ENCODE peak calls at places on chromosomes 11 and 22, in seven cellular contexts. C is kidney epithelial cell; N is nephron progenitor cell; H is heart right ventricle; K is GM20000; M is stimulated activated CD8-positive, alpha-beta memory T cell treated with anti-CD3 and anti-CD28 coated beads, Interleukin-7, amount 100 ng/mL, for 1 hour; B is stimulated activated naive CD4-positive, alpha-beta T cell. Q is an unnamed sample.

GRCh38 chr22:43269325-43270040 is 73.7 kb downstream of the SCUBE1 start:
- DNase-seq in M (no peak), H (no peak), C (no peak), K (no peak), B (no peak), N (peak; percentile 41), Q (no peak)

GRCh38 chr11:30435488-30435887 is 112.6 kb downstream of the ARL14EP start:
- DNase-seq in C (no peak), M (no peak), N (no peak), K (no peak), H (no peak), B (no peak), Q (no peak)

GRCh38 chr22:48567213-48567975 is 1260.3 kb downstream of the BRD1 start:
- DNase-seq in C (no peak), B (no peak), H (no peak), N (no peak), M (no peak), K (no peak), Q (no peak)

GRCh38 chr11:32426819-32427615 is 8.3 kb downstream of the WT1 start:
- DNase-seq in K (peak; percentile 18), B (no peak), M (no peak), C (no peak), H (peak; percentile 87), N (peak; percentile 63), Q (no peak)

GRCh38 chr11:131430466-131431176 is 60.2 kb downstream of the NTM start:
- DNase-seq in H (no peak), B (no peak), C (no peak), N (no peak), M (no peak), K (no peak), Q (no peak)

GRCh38 chr11:27926981-27927481 is 180.9 kb downstream of the KIF18A start:
- DNase-seq in N (no peak), C (peak; percentile 72), H (no peak), B (no peak), M (no peak), K (no peak), Q (peak; percentile 99)

GRCh38 chr11:64428685-64429084 is 69.7 kb downstream of the RPS6KA4 start:
- DNase-seq in N (peak; percentile 27), B (no peak), M (no peak), C (no peak), H (no peak), K (no peak), Q (no peak)

GRCh38 chr11:13216019-13217006 is 61.3 kb upstream of the BMAL1 start:
- DNase-seq in K (no peak), N (no peak), H (no peak), C (peak; percentile 97), B (no peak), M (no peak), Q (peak; percentile 99)

GRCh38 chr11:116207349-116207748 is 565.4 kb downstream of the BUD13 start:
- DNase-seq in B (no peak), H (no peak), M (no peak), C (no peak), K (no peak), N (no peak), Q (no peak)

GRCh38 chr22:30420401-30421178 is 5.0 kb upstream of the MTFP1 start:
- DNase-seq in B (no peak), K (no peak), N (no peak), M (no peak), H (no peak), C (peak; percentile 55), Q (peak; percentile 88)

GRCh38 chr11:7246179-7246578 is 5.5 kb upstream of the SYT9 start:
- DNase-seq in N (no peak), M (no peak), K (no peak), C (no peak), H (no peak), B (no peak), Q (no peak)

GRCh38 chr11:44138980-44139379 is 43.5 kb downstream of the EXT2 start:
- DNase-seq in C (no peak), M (no peak), B (no peak), N (no peak), H (no peak), K (no peak), Q (peak; percentile 28)

GRCh38 chr22:42926034-42926433 is 69.0 kb upstream of the ARFGAP3 start:
- DNase-seq in M (no peak), C (no peak), K (no peak), N (no peak), H (no peak), B (no peak), Q (peak; percentile 32)

GRCh38 chr11:75223954-75224643 is 16.5 kb upstream of the TPBGL start:
- DNase-seq in B (no peak), C (no peak), N (no peak), H (no peak), M (no peak), K (no peak), Q (no peak)

GRCh38 chr11:18270102-18270501 is 4.0 kb downstream of the SAA1 start:
- DNase-seq in M (no peak), N (no peak), B (no peak), C (no peak), H (no peak), K (no peak), Q (no peak)

GRCh38 chr11:2750101-2750509 is 50.3 kb upstream of the KCNQ1OT1 start:
- DNase-seq in B (no peak), N (no peak), M (no peak), C (no peak), K (no peak), H (no peak), Q (no peak)

GRCh38 chr22:29706991-29707390 is 12.8 kb upstream of the CABP7 start:
- DNase-seq in C (no peak), H (no peak), M (no peak), B (no peak), N (no peak), K (no peak), Q (no peak)

Q was measured in EH.